ENCODE peak calls at places on chromosomes 12 and 14, in five cellular contexts. One of them, this sample, is unnamed.

GRCh38 chr12:92107621-92108131 is 38.0 kb downstream of the BTG1 start:
- DNase-seq in effector memory CD4-positive, alpha-beta T cell: no peak
- DNase-seq in caudate nucleus: no peak
- DNase-seq in neural crest cell: peak; percentile 10
- DNase-seq in activated CD8-positive, alpha-beta memory T cell treated with anti-CD3 and anti-CD28 coated beads, Interleukin-2, amount 10 ng/mL, durations not matched to agents 7 days and 5 days: no peak
- DNase-seq in this sample: no peak

GRCh38 chr12:5236022-5236421 is 192.3 kb downstream of the KCNA5 start:
- DNase-seq in effector memory CD4-positive, alpha-beta T cell: no peak
- DNase-seq in caudate nucleus: no peak
- DNase-seq in neural crest cell: no peak
- DNase-seq in activated CD8-positive, alpha-beta memory T cell treated with anti-CD3 and anti-CD28 coated beads, Interleukin-2, amount 10 ng/mL, durations not matched to agents 7 days and 5 days: no peak
- DNase-seq in this sample: no peak

GRCh38 chr12:47025349-47025748 is 54.1 kb upstream of the PCED1B start:
- DNase-seq in effector memory CD4-positive, alpha-beta T cell: no peak
- DNase-seq in caudate nucleus: no peak
- DNase-seq in neural crest cell: no peak
- DNase-seq in activated CD8-positive, alpha-beta memory T cell treated with anti-CD3 and anti-CD28 coated beads, Interleukin-2, amount 10 ng/mL, durations not matched to agents 7 days and 5 days: no peak
- DNase-seq in this sample: no peak

GRCh38 chr14:89773644-89774316 is 180.8 kb downstream of the EFCAB11 start:
- DNase-seq in effector memory CD4-positive, alpha-beta T cell: peak; percentile 17
- DNase-seq in caudate nucleus: no peak
- DNase-seq in neural crest cell: no peak
- DNase-seq in activated CD8-positive, alpha-beta memory T cell treated with anti-CD3 and anti-CD28 coated beads, Interleukin-2, amount 10 ng/mL, durations not matched to agents 7 days and 5 days: peak; percentile 84
- DNase-seq in this sample: peak; percentile 9

GRCh38 chr12:40946612-40947194 is 241.4 kb upstream of the PDZRN4 start:
- DNase-seq in effector memory CD4-positive, alpha-beta T cell: no peak
- DNase-seq in caudate nucleus: no peak
- DNase-seq in neural crest cell: no peak
- DNase-seq in activated CD8-positive, alpha-beta memory T cell treated with anti-CD3 and anti-CD28 coated beads, Interleukin-2, amount 10 ng/mL, durations not matched to agents 7 days and 5 days: no peak
- DNase-seq in this sample: no peak

GRCh38 chr12:13106666-13107065 is 3.2 kb upstream of the GSG1 start:
- DNase-seq in effector memory CD4-positive, alpha-beta T cell: no peak
- DNase-seq in caudate nucleus: no peak
- DNase-seq in neural crest cell: no peak
- DNase-seq in activated CD8-positive, alpha-beta memory T cell treated with anti-CD3 and anti-CD28 coated beads, Interleukin-2, amount 10 ng/mL, durations not matched to agents 7 days and 5 days: no peak
- DNase-seq in this sample: no peak

GRCh38 chr12:105234197-105234596 is 1.8 kb downstream of the APPL2 start:
- DNase-seq in effector memory CD4-positive, alpha-beta T cell: no peak
- DNase-seq in caudate nucleus: no peak
- DNase-seq in neural crest cell: no peak
- DNase-seq in activated CD8-positive, alpha-beta memory T cell treated with anti-CD3 and anti-CD28 coated beads, Interleukin-2, amount 10 ng/mL, durations not matched to agents 7 days and 5 days: no peak
- DNase-seq in this sample: no peak

GRCh38 chr12:31353730-31354708 is 28.1 kb upstream of the SINHCAF start:
- DNase-seq in effector memory CD4-positive, alpha-beta T cell: no peak
- DNase-seq in caudate nucleus: no peak
- DNase-seq in neural crest cell: no peak
- DNase-seq in activated CD8-positive, alpha-beta memory T cell treated with anti-CD3 and anti-CD28 coated beads, Interleukin-2, amount 10 ng/mL, durations not matched to agents 7 days and 5 days: no peak
- DNase-seq in this sample: no peak

GRCh38 chr12:13376627-13377373 is 180.3 kb downstream of the EMP1 start:
- DNase-seq in effector memory CD4-positive, alpha-beta T cell: no peak
- DNase-seq in caudate nucleus: no peak
- DNase-seq in neural crest cell: no peak
- DNase-seq in activated CD8-positive, alpha-beta memory T cell treated with anti-CD3 and anti-CD28 coated beads, Interleukin-2, amount 10 ng/mL, durations not matched to agents 7 days and 5 days: no peak
- DNase-seq in this sample: no peak